ENCODE peak calls at places on chromosome 17, in ten cellular contexts. I, G, U, E, L, T, W, Y, D and Z are unnamed samples.

GRCh38 chr17:81511800-81512559 is 619 bp downstream of the ACTG1 start:
- DNase-seq in T (peak; percentile 29), Y (no peak), E (peak; percentile 25), G (peak; percentile 64), D (no peak), I (no peak), U (no peak), W (no peak), L (no peak), Z (peak; percentile 38)

GRCh38 chr17:80146121-80147034 is 550 bp downstream of the EIF4A3 start:
- DNase-seq in T (no peak), D (peak; percentile 12), E (peak; percentile 2), Y (peak; percentile 54), W (no peak), L (peak; percentile 46), U (peak; percentile 34), G (peak; percentile 33), I (no peak), Z (peak; percentile 34)

GRCh38 chr17:6454495-6455320 is 10.5 kb downstream of the PIMREG start:
- DNase-seq in U (no peak), W (no peak), E (no peak), Y (no peak), I (no peak), T (no peak), L (no peak), G (no peak), D (no peak), Z (peak; percentile 11)

GRCh38 chr17:49913226-49914095 is 55.5 kb upstream of the DLX4 start:
- DNase-seq in U (no peak), D (no peak), G (peak; percentile 45), T (no peak), E (no peak), I (no peak), L (no peak), W (peak; percentile 75), Y (no peak), Z (peak; percentile 26)

GRCh38 chr17:5815396-5815795 is 231.1 kb upstream of the NLRP1 start:
- DNase-seq in T (no peak), I (no peak), U (no peak), W (no peak), D (no peak), G (no peak), Y (no peak), L (no peak), E (no peak), Z (no peak)

GRCh38 chr17:78674595-78675315 is 97.6 kb upstream of the DNAH17 start:
- DNase-seq in E (no peak), D (no peak), W (no peak), I (no peak), Y (no peak), L (no peak), U (peak; percentile 80), G (no peak), T (no peak), Z (peak; percentile 8)

GRCh38 chr17:43020030-43020621 is 2.1 kb downstream of the VAT1 start:
- DNase-seq in T (no peak), I (no peak), U (no peak), D (no peak), Y (no peak), G (no peak), L (peak; percentile 24), E (no peak), W (no peak), Z (peak; percentile 65)

GRCh38 chr17:7884581-7885356 is 3.8 kb upstream of the CHD3 start:
- DNase-seq in I (no peak), E (peak; percentile 25), U (peak; percentile 38), Y (no peak), W (peak; percentile 11), L (peak; percentile 57), G (no peak), D (peak; percentile 46), T (peak; percentile 24), Z (peak; percentile 43)

GRCh38 chr17:68327823-68328557 is 36.7 kb downstream of the ARSG start:
- DNase-seq in Y (no peak), E (no peak), U (no peak), T (no peak), I (no peak), D (no peak), G (no peak), W (no peak), L (no peak), Z (peak; percentile 28)

GRCh38 chr17:80449930-80450576 is 26.4 kb downstream of the NPTX1 start:
- DNase-seq in D (no peak), W (no peak), I (no peak), G (no peak), L (no peak), T (no peak), E (no peak), U (no peak), Y (no peak), Z (no peak)

GRCh38 chr17:55895112-55895759 is 144.4 kb downstream of the PCTP start:
- DNase-seq in T (no peak), E (no peak), G (no peak), Y (no peak), I (no peak), D (no peak), W (no peak), L (peak; percentile 33), U (no peak), Z (peak; percentile 85)

GRCh38 chr17:8830141-8830540 is 31.0 kb upstream of the MFSD6L start:
- DNase-seq in I (no peak), E (no peak), Y (no peak), W (no peak), L (no peak), G (no peak), U (no peak), T (no peak), D (no peak), Z (no peak)

GRCh38 chr17:43905985-43906852 is 1.1 kb downstream of the MPP2 start:
- DNase-seq in E (no peak), W (peak; percentile 85), T (peak; percentile 41), G (peak; percentile 60), D (peak; percentile 38), I (no peak), L (no peak), U (peak; percentile 89), Y (peak; percentile 81), Z (peak; percentile 40)

GRCh38 chr17:28338056-28338768 is 2.7 kb downstream of the TNFAIP1 start:
- DNase-seq in W (no peak), L (no peak), T (no peak), D (no peak), G (no peak), U (no peak), I (no peak), Y (no peak), E (no peak), Z (no peak)

GRCh38 chr17:58329035-58329807 is 626 bp upstream of the TSPOAP1 start:
- DNase-seq in D (peak; percentile 49), G (no peak), T (peak; percentile 55), I (no peak), E (peak; percentile 59), U (peak; percentile 40), W (no peak), Y (no peak), L (peak; percentile 98), Z (peak; percentile 98)

GRCh38 chr17:43907425-43907981 is at the start of gene MPP2:
- DNase-seq in G (peak; percentile 71), T (peak; percentile 54), L (peak; percentile 70), U (peak; percentile 87), E (peak; percentile 40), I (no peak), D (peak; percentile 49), W (peak; percentile 88), Y (peak; percentile 83), Z (peak; percentile 77)

GRCh38 chr17:21278304-21279197 is 6.0 kb upstream of the MAP2K3 start:
- DNase-seq in G (no peak), Y (no peak), I (no peak), U (no peak), D (no peak), T (peak; percentile 33), W (no peak), E (peak; percentile 51), L (peak; percentile 31), Z (peak; percentile 30)

GRCh38 chr17:13393841-13394710 is 207.7 kb downstream of the HS3ST3A1 start:
- DNase-seq in Y (no peak), T (no peak), I (no peak), W (no peak), E (no peak), D (no peak), L (no peak), U (no peak), G (no peak), Z (peak; percentile 22)

GRCh38 chr17:6996256-6997111 is 635 bp downstream of the ALOX12 start:
- DNase-seq in Y (no peak), I (no peak), W (no peak), T (no peak), E (no peak), G (no peak), L (no peak), D (no peak), U (no peak), Z (no peak)

GRCh38 chr17:14747576-14747940 is 446.7 kb downstream of the HS3ST3B1 start:
- DNase-seq in L (no peak), D (no peak), W (no peak), U (no peak), E (no peak), Y (no peak), T (no peak), I (no peak), G (no peak), Z (no peak)

GRCh38 chr17:38663125-38663751 is 11.5 kb downstream of the EPOP start:
- DNase-seq in L (peak; percentile 78), G (peak; percentile 88), E (no peak), U (peak; percentile 88), T (no peak), W (peak; percentile 87), Y (peak; percentile 76), D (no peak), I (no peak), Z (peak; percentile 80)

GRCh38 chr17:44197980-44198720 is 1.5 kb downstream of the ATXN7L3 start:
- DNase-seq in E (no peak), L (peak; percentile 91), D (no peak), U (peak; percentile 47), G (peak; percentile 77), I (no peak), T (peak; percentile 19), Y (no peak), W (peak; percentile 65), Z (peak; percentile 87)